ENCODE peak calls at places on chromosomes 6 and 20, in ten cellular contexts. A is NCI-H446, B is ascending aorta, J is germinal center, X is HEK293T, N is lung, Z is WTC11, H is T-helper 1 cell, Y is fibroblast of the conjunctiva, G is aorta. I is an unnamed sample.

GRCh38 chr20:31485450-31486339 is 10.6 kb downstream of the REM1 start:
- DNase-seq in A (no peak), B (peak), J (no peak), X (no peak), N (peak), Z (no peak), H (no peak), Y (no peak), G (peak), I (no peak)

GRCh38 chr6:168088161-168089106 is 9.4 kb upstream of the FRMD1 start:
- DNase-seq in A (no peak), B (no peak), J (no peak), X (no peak), N (no peak), Z (peak), H (no peak), Y (no peak), G (no peak), I (peak)

GRCh38 chr6:323730-324088 is 31.4 kb downstream of the DUSP22 start:
- DNase-seq in A (no peak), B (no peak), J (no peak), X (no peak), N (no peak), Z (no peak), H (no peak), Y (no peak), G (no peak), I (no peak)

GRCh38 chr6:439681-440167 is 48.2 kb downstream of the IRF4 start:
- DNase-seq in A (peak), B (no peak), J (no peak), X (no peak), N (no peak), Z (no peak), H (no peak), Y (peak), G (no peak), I (no peak)

GRCh38 chr6:30612213-30612612 is 4.8 kb downstream of the PPP1R10 start:
- DNase-seq in A (no peak), B (no peak), J (no peak), X (no peak), N (no peak), Z (no peak), H (no peak), Y (no peak), G (no peak), I (no peak)

GRCh38 chr6:144434308-144434990 is 149.3 kb downstream of the UTRN start:
- DNase-seq in A (no peak), B (no peak), J (no peak), X (no peak), N (no peak), Z (no peak), H (no peak), Y (peak), G (peak), I (no peak)

GRCh38 chr6:67630146-67630545 is 1004.9 kb upstream of the ADGRB3 start:
- DNase-seq in A (no peak), B (no peak), J (no peak), X (no peak), N (no peak), Z (no peak), H (no peak), Y (peak), G (no peak), I (peak)

GRCh38 chr6:73134588-73134987 is 90.7 kb downstream of the KHDC1L start:
- DNase-seq in A (peak), B (no peak), J (peak), X (peak), N (no peak), Z (peak), H (no peak), Y (no peak), G (no peak), I (no peak)

GRCh38 chr6:135306740-135307420 is 125.8 kb downstream of the MYB start:
- DNase-seq in A (no peak), B (no peak), J (peak), X (no peak), N (no peak), Z (no peak), H (no peak), Y (no peak), G (no peak), I (no peak)

GRCh38 chr6:18118330-18118729 is 4.1 kb downstream of the NHLRC1 start:
- DNase-seq in A (peak), B (no peak), J (no peak), X (no peak), N (no peak), Z (no peak), H (no peak), Y (no peak), G (no peak), I (no peak)

GRCh38 chr6:48782230-48782629 is 671.2 kb upstream of the PTCHD4 start:
- DNase-seq in A (no peak), B (no peak), J (no peak), X (no peak), N (no peak), Z (no peak), H (no peak), Y (no peak), G (no peak), I (no peak)

GRCh38 chr6:22409487-22409886 is 112.7 kb upstream of the PRL start:
- DNase-seq in A (no peak), B (no peak), J (no peak), X (no peak), N (no peak), Z (no peak), H (no peak), Y (no peak), G (no peak), I (no peak)

GRCh38 chr20:51428451-51429143 is 113.9 kb downstream of the NFATC2 start:
- DNase-seq in A (no peak), B (no peak), J (no peak), X (no peak), N (no peak), Z (peak), H (no peak), Y (no peak), G (peak), I (no peak)

GRCh38 chr20:34528921-34529297 is 12.7 kb downstream of the DYNLRB1 start:
- DNase-seq in A (no peak), B (no peak), J (no peak), X (no peak), N (peak), Z (no peak), H (no peak), Y (no peak), G (no peak), I (no peak)

GRCh38 chr6:17874753-17875152 is 112.7 kb downstream of the KIF13A start:
- DNase-seq in A (no peak), B (no peak), J (no peak), X (no peak), N (no peak), Z (no peak), H (no peak), Y (no peak), G (no peak), I (no peak)

GRCh38 chr6:1560281-1561058 is 49.2 kb upstream of the FOXC1 start:
- DNase-seq in A (no peak), B (no peak), J (no peak), X (no peak), N (no peak), Z (no peak), H (no peak), Y (no peak), G (no peak), I (no peak)

GRCh38 chr6:12381587-12381986 is 91.4 kb downstream of the EDN1 start:
- DNase-seq in A (no peak), B (no peak), J (no peak), X (no peak), N (no peak), Z (no peak), H (no peak), Y (no peak), G (no peak), I (no peak)

GRCh38 chr6:138592698-138593097 is 93.4 kb upstream of the NHSL1 start:
- DNase-seq in A (no peak), B (no peak), J (peak), X (no peak), N (no peak), Z (no peak), H (no peak), Y (no peak), G (no peak), I (no peak)

GRCh38 chr6:48626421-48626820 is 515.4 kb upstream of the PTCHD4 start:
- DNase-seq in A (no peak), B (no peak), J (no peak), X (no peak), N (no peak), Z (no peak), H (no peak), Y (no peak), G (no peak), I (no peak)